ENCODE peak calls at places on chromosome X, in nine cellular contexts. X is Peyer's patch, H is gastrocnemius medialis, K is fibroblast of lung, U is RWPE1, Z is GM20000, S is neural crest cell, Y is A549, C is epithelial cell of esophagus. D is an unnamed sample.

GRCh38 chrX:68940601-68941000 is 111.8 kb downstream of the EFNB1 start:
- DNase-seq in S (no peak), H (no peak), Y (no peak), C (no peak), U (no peak), Z (no peak), X (no peak), K (peak), D (no peak)

GRCh38 chrX:117196481-117196880 is 733.7 kb upstream of the CT83 start:
- DNase-seq in Z (no peak), K (no peak), Y (no peak), H (no peak), S (no peak), C (no peak), X (no peak), U (no peak), D (no peak)

GRCh38 chrX:100649550-100650356 is 5.8 kb downstream of the SRPX2 start:
- DNase-seq in S (no peak), Z (no peak), Y (no peak), U (peak), X (peak), K (peak), C (peak), H (peak), D (no peak)

GRCh38 chrX:136159615-136160025 is 12.3 kb downstream of the FHL1 start:
- DNase-seq in S (no peak), Z (no peak), X (no peak), C (no peak), K (no peak), Y (no peak), U (no peak), H (peak), D (no peak)

GRCh38 chrX:153903991-153904957 is at the start of gene AVPR2:
- DNase-seq in U (no peak), Z (no peak), S (no peak), Y (no peak), H (no peak), X (no peak), K (no peak), C (no peak), D (no peak)

GRCh38 chrX:153968754-153969124 is 2.9 kb downstream of the HCFC1 start:
- DNase-seq in U (no peak), Z (no peak), Y (no peak), X (no peak), K (peak), S (no peak), H (peak), C (peak), D (no peak)

GRCh38 chrX:497201-497710 is 110.5 kb upstream of the PPP2R3B start:
- DNase-seq in X (no peak), Z (no peak), U (no peak), C (no peak), S (no peak), Y (no peak), H (no peak), K (no peak), D (no peak)

GRCh38 chrX:100647095-100647494 is 3.1 kb downstream of the SRPX2 start:
- DNase-seq in Z (no peak), C (no peak), S (no peak), U (no peak), Y (no peak), X (no peak), H (peak), K (peak), D (no peak)

GRCh38 chrX:150643271-150643670 is 49.9 kb upstream of the MTMR1 start:
- DNase-seq in K (no peak), X (no peak), S (no peak), C (peak), H (no peak), Z (no peak), U (peak), Y (no peak), D (no peak)

GRCh38 chrX:154540897-154541535 is 5.6 kb downstream of the G6PD start:
- DNase-seq in K (peak), X (no peak), Z (no peak), Y (no peak), S (no peak), H (no peak), U (peak), C (peak), D (no peak)

GRCh38 chrX:39755152-39756032 is 342.4 kb downstream of the BCOR start:
- DNase-seq in S (no peak), U (peak), X (peak), H (peak), K (peak), C (peak), Y (peak), Z (no peak), D (peak)

GRCh38 chrX:141405486-141405877 is 163.2 kb upstream of the SPANXC start:
- DNase-seq in H (no peak), K (peak), X (no peak), U (peak), C (peak), Y (peak), Z (no peak), S (no peak), D (no peak)

GRCh38 chrX:30935985-30936384 is 46.9 kb upstream of the TAB3 start:
- DNase-seq in S (peak), X (peak), K (peak), Y (peak), Z (no peak), C (peak), U (peak), H (no peak), D (peak)

GRCh38 chrX:53685711-53686110 is 808 bp downstream of the HUWE1 start:
- DNase-seq in X (no peak), Z (no peak), Y (no peak), U (no peak), C (peak), S (no peak), H (no peak), K (no peak), D (no peak)

GRCh38 chrX:39725928-39726619 is 371.7 kb downstream of the BCOR start:
- DNase-seq in X (no peak), Y (no peak), K (peak), U (peak), C (peak), Z (no peak), H (no peak), S (no peak), D (no peak)

GRCh38 chrX:54530358-54530900 is 410 bp downstream of the GNL3L start:
- DNase-seq in Y (no peak), U (no peak), S (no peak), C (no peak), K (no peak), X (no peak), Z (no peak), H (no peak), D (no peak)

GRCh38 chrX:81259008-81259713 is 57.3 kb downstream of the SH3BGRL start:
- DNase-seq in H (no peak), K (peak), U (no peak), X (no peak), S (no peak), Y (no peak), Z (no peak), C (no peak), D (no peak)

GRCh38 chrX:133366735-133367134 is 48.6 kb downstream of the GPC4 start:
- DNase-seq in K (no peak), S (no peak), Y (no peak), C (no peak), Z (no peak), X (no peak), H (no peak), U (no peak), D (no peak)

GRCh38 chrX:132271330-132271729 is 52.1 kb upstream of the RAP2C start:
- DNase-seq in X (no peak), S (no peak), U (peak), Y (no peak), Z (no peak), K (no peak), H (peak), C (peak), D (no peak)

GRCh38 chrX:72270316-72270866 is 6.7 kb downstream of the RPS4X start:
- DNase-seq in S (no peak), Y (no peak), C (peak), H (no peak), U (no peak), K (no peak), X (no peak), Z (no peak), D (no peak)

GRCh38 chrX:154549766-154550165 is 2.3 kb downstream of the IKBKG start:
- DNase-seq in K (no peak), C (peak), S (no peak), Z (no peak), H (no peak), X (no peak), U (no peak), Y (no peak), D (no peak)

GRCh38 chrX:140504371-140505324 is at the start of gene SOX3:
- DNase-seq in Z (no peak), Y (no peak), K (no peak), U (no peak), X (no peak), H (no peak), C (no peak), S (peak), D (no peak)

GRCh38 chrX:74179071-74179470 is 124.9 kb upstream of the ZCCHC13 start:
- DNase-seq in H (no peak), Y (no peak), K (peak), S (no peak), Z (no peak), C (peak), U (no peak), X (no peak), D (peak)

GRCh38 chrX:123450217-123450616 is 266.1 kb downstream of the GRIA3 start:
- DNase-seq in X (no peak), H (no peak), Z (peak), C (peak), S (no peak), K (no peak), Y (peak), U (no peak), D (no peak)

GRCh38 chrX:134604701-134605271 is 53.5 kb downstream of the PLAC1 start:
- DNase-seq in S (no peak), Z (no peak), H (peak), K (peak), C (peak), U (peak), Y (peak), X (no peak), D (no peak)

GRCh38 chrX:127038065-127038464 is 218.5 kb downstream of the PRR32 start:
- DNase-seq in C (peak), H (no peak), Z (no peak), X (no peak), U (no peak), S (no peak), Y (no peak), K (no peak), D (no peak)

GRCh38 chrX:150163956-150164726 is 199.0 kb upstream of the MAMLD1 start:
- DNase-seq in K (no peak), H (no peak), Z (no peak), S (no peak), X (no peak), C (peak), U (no peak), Y (no peak), D (no peak)

DNA sequence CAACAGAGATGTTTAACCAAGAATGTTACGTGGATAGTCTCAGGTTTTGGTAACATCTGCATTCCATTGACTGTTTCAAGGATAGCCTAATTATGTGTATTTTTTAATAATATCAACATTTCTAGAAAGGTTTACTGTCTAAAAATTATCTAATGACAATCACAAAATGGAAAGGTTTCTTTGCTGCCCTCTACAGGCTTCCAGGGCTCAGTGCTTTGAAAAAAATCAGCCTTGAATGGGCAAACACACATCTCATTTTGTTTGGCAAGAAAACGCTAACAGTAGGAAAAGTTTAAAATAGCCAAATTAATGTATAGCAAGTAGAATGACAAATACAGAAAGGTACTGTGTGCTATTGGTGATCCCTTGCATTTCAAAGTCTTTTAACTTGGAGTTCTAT is 223.4 kb upstream of the PRPS2 start:
- DNase-seq in H (no peak), Z (no peak), S (no peak), C (peak), U (no peak), K (no peak), X (no peak), Y (no peak), D (no peak)
- TF ChIP-seq CTCF in H (no peak), Z (peak), S (peak), C (peak), U (peak), K (peak), X (no peak), Y (peak), D (peak)

GRCh38 chrX:58025979-58026378 is 115.7 kb upstream of the ZXDA start:
- DNase-seq in K (peak), X (no peak), H (no peak), C (peak), Z (peak), U (peak), Y (peak), S (no peak), D (no peak)
- TF ChIP-seq CTCF in K (peak), X (peak), H (peak), C (peak), Z (peak), U (peak), Y (peak), S (peak), D (peak)

DNA sequence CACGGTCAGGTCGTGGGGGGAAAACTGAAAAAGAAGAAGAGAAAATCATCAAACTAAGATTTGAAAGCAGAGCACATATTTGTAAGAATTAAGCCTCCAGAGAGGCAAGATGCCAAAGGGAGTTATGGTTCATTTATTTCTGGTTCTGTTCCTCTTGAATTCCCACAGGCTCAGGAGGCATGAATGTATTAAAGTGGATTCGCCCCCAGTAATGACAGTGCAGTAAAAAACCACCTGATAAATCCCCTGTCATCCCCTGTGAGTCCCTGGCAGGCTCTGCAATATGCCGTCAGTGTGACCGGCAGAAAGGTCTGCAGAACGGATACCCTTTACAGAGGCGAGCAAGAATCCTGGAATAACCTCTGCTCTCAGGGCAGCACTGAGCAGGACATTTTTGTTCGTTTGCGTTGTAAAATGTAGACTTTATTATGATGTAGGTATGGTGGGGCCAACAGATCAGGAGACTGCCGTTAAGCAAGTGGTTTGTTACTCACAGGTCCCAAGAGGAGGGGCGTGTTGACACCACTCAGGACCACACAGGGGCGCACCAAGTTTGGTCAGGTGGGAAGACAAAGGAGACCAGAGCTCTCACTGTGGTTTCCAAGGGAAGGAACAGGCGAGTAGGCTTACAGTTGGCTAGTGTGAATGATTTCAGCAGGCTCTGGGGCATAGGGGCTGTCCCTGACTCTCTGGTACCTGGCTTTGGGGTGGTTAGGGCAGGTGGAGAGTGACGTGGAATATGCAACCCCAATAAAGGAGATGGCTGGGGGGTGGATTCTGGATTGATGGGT is 75.3 kb downstream of the DHRSX start:
- DNase-seq in C (no peak), Z (no peak), K (peak), Y (no peak), S (no peak), X (no peak), U (no peak), H (no peak), D (no peak)
- TF ChIP-seq CTCF in C (no peak), Z (no peak), K (no peak), Y (no peak), S (no peak), X (no peak), U (no peak), H (no peak), D (no peak)

DNA sequence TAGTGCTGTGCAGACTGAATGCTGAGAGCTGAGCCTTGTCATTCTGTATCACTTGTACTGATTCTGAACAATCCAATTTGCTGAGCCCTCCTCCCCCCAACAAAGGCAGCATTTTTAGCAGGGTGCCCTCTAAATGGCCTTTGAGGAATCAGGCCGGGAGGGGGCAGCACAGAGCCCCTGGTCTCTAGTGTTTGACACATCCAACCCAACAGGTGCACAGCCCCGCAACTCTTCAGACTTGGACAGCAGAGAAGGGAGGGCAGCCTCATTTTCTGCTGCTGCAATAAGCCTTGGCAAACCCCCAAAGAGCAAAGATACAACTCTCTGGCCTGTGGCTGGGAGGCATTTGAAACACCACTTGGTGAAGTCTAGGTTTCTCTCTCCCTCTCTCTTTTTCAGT is 3.4 kb downstream of the ATP1B4 start:
- DNase-seq in U (no peak), C (peak), X (peak), Y (no peak), K (no peak), Z (peak), S (no peak), H (peak), D (no peak)
- TF ChIP-seq CTCF in U (no peak), C (peak), X (no peak), Y (peak), K (peak), Z (peak), S (peak), H (peak), D (peak)

GRCh38 chrX:38327007-38327774 is at the start of gene RPGR:
- DNase-seq in H (peak), Y (peak), U (peak), C (peak), S (peak), X (peak), Z (peak), K (peak), D (peak)

GRCh38 chrX:38332505-38332904 is 5.2 kb upstream of the RPGR start:
- DNase-seq in Z (no peak), S (no peak), C (no peak), U (no peak), Y (no peak), X (no peak), H (no peak), K (no peak), D (no peak)

GRCh38 chrX:38326086-38326485 is 1.2 kb downstream of the RPGR start:
- DNase-seq in U (no peak), X (no peak), C (no peak), K (no peak), H (no peak), S (no peak), Y (no peak), Z (no peak), D (no peak)

DNA sequence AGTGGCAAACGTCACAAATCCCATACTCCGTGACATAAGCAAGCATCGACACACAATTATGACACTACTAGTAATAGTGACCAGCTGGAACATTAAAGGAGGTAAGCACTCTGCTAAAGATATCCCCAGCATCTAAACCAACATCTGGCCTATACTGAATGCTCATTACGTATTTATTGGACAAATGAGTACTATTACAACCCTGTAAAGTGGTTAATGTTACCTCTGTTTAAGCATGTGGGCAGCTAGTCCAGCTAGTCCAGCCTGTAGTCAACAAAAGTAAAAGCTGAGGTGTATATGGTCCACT is 419 bp upstream of the RPGR start:
- DNase-seq in X (no peak), C (no peak), K (no peak), S (no peak), H (no peak), Z (no peak), Y (no peak), U (no peak), D (no peak)
- TF ChIP-seq CTCF in X (no peak), C (no peak), K (no peak), S (no peak), H (no peak), Z (no peak), Y (no peak), U (peak), D (no peak)